ENCODE peak calls at places on chromosomes 3 and 15, in six cellular contexts. D is skeletal muscle cell; J is germinal center; N is stimulated activated CD8-positive, alpha-beta memory T cell treated with anti-CD3 and anti-CD28 coated beads, Interleukin-15, amount 100 ng/mL, for 1 hour; R is non-pigmented ciliary epithelial cell; K is kidney. Q is an unnamed sample.

GRCh38 chr15:58293622-58294550 is 137.9 kb upstream of the LIPC start:
- DNase-seq in D (no peak), J (no peak), N (no peak), R (no peak), K (no peak), Q (no peak)

GRCh38 chr15:47576921-47577474 is 140.3 kb upstream of the SEMA6D start:
- DNase-seq in D (no peak), J (no peak), N (no peak), R (no peak), K (no peak), Q (no peak)

GRCh38 chr3:33911525-33912322 is 113.3 kb downstream of the PDCD6IP start:
- DNase-seq in D (peak; percentile 19), J (no peak), N (no peak), R (peak; percentile 34), K (no peak), Q (peak; percentile 21)

GRCh38 chr3:23387286-23387918 is 184.3 kb downstream of the UBE2E2 start:
- DNase-seq in D (no peak), J (no peak), N (no peak), R (no peak), K (no peak), Q (no peak)

GRCh38 chr15:77543159-77543882 is 89.4 kb downstream of the LINGO1 start:
- DNase-seq in D (no peak), J (peak; percentile 87), N (peak; percentile 53), R (peak; percentile 38), K (peak; percentile 95), Q (peak; percentile 24)

GRCh38 chr3:50515565-50516047 is 12.2 kb upstream of the CACNA2D2 start:
- DNase-seq in D (no peak), J (no peak), N (no peak), R (no peak), K (peak; percentile 84), Q (no peak)

GRCh38 chr15:47908950-47909670 is 191.8 kb downstream of the SEMA6D start:
- DNase-seq in D (no peak), J (no peak), N (no peak), R (no peak), K (no peak), Q (no peak)

GRCh38 chr3:117473981-117474563 is 764.5 kb downstream of the TUSC7 start:
- DNase-seq in D (no peak), J (no peak), N (no peak), R (no peak), K (no peak), Q (no peak)

GRCh38 chr3:85796140-85796539 is 837.4 kb downstream of the CADM2 start:
- DNase-seq in D (no peak), J (no peak), N (no peak), R (no peak), K (no peak), Q (no peak)

GRCh38 chr3:40680685-40681657 is 156.2 kb downstream of the ZNF621 start:
- DNase-seq in D (no peak), J (no peak), N (no peak), R (no peak), K (no peak), Q (no peak)

GRCh38 chr15:96670389-96670788 is 339.9 kb downstream of the NR2F2 start:
- DNase-seq in D (no peak), J (no peak), N (no peak), R (no peak), K (no peak), Q (no peak)

GRCh38 chr3:54634122-54634469 is 293.8 kb downstream of the LRTM1 start:
- DNase-seq in D (no peak), J (no peak), N (no peak), R (no peak), K (no peak), Q (no peak)

GRCh38 chr15:52805351-52806283 is 15.5 kb upstream of the ONECUT1 start:
- DNase-seq in D (no peak), J (no peak), N (no peak), R (no peak), K (peak; percentile 68), Q (no peak)

GRCh38 chr3:131917006-131917405 is 117.8 kb downstream of the CPNE4 start:
- DNase-seq in D (peak; percentile 18), J (no peak), N (no peak), R (no peak), K (no peak), Q (no peak)

GRCh38 chr3:49358217-49358883 is at the start of gene GPX1:
- DNase-seq in D (peak; percentile 89), J (peak; percentile 81), N (peak; percentile 55), R (peak; percentile 67), K (peak; percentile 99), Q (peak; percentile 64)

GRCh38 chr3:117898722-117899121 is 1135.9 kb downstream of the IGSF11 start:
- DNase-seq in D (no peak), J (no peak), N (no peak), R (no peak), K (no peak), Q (no peak)

GRCh38 chr15:67116742-67117141 is 51.3 kb downstream of the SMAD3 start:
- DNase-seq in D (no peak), J (no peak), N (no peak), R (no peak), K (no peak), Q (no peak)

GRCh38 chr3:141246224-141246957 is 14.8 kb downstream of the PXYLP1 start:
- DNase-seq in D (no peak), J (no peak), N (no peak), R (no peak), K (no peak), Q (no peak)

GRCh38 chr3:98809561-98809960 is 46.4 kb downstream of the ST3GAL6 start:
- DNase-seq in D (no peak), J (no peak), N (no peak), R (no peak), K (no peak), Q (no peak)

GRCh38 chr15:71323604-71324003 is 208.3 kb downstream of the THSD4 start:
- DNase-seq in D (no peak), J (no peak), N (no peak), R (no peak), K (no peak), Q (no peak)

GRCh38 chr15:20340331-20340811 is 201.2 kb downstream of the GOLGA6L6 start:
- DNase-seq in D (no peak), J (no peak), N (no peak), R (no peak), K (peak; percentile 96), Q (no peak)

GRCh38 chr3:18079739-18080138 is 337.3 kb upstream of the TBC1D5 start:
- DNase-seq in D (peak; percentile 36), J (no peak), N (no peak), R (no peak), K (no peak), Q (no peak)

GRCh38 chr3:72227536-72228070 is 442.7 kb upstream of the PROK2 start:
- DNase-seq in D (peak; percentile 75), J (no peak), N (no peak), R (no peak), K (no peak), Q (no peak)

GRCh38 chr3:150544040-150544439 is 2.3 kb downstream of the SERP1 start:
- DNase-seq in D (no peak), J (no peak), N (no peak), R (peak; percentile 34), K (no peak), Q (peak; percentile 26)

GRCh38 chr3:42662037-42662812 is 8.7 kb downstream of the ZBTB47 start:
- DNase-seq in D (no peak), J (no peak), N (no peak), R (no peak), K (peak; percentile 57), Q (no peak)

Q was measured in AG04449.